ENCODE peak calls at places on chromosomes 13 and 19, in seven cellular contexts. R is thoracic aorta, V is RWPE1, M is ovary, O is dorsolateral prefrontal cortex, B is body of pancreas, L is AG04450. Z is an unnamed sample.

GRCh38 chr13:87538366-87539052 is 132.7 kb upstream of the SLITRK5 start:
- DNase-seq in R (no peak), V (no peak), M (no peak), O (no peak), B (no peak), L (no peak), Z (no peak)

GRCh38 chr13:113465241-113465640 is 12.0 kb upstream of the ADPRHL1 start:
- DNase-seq in R (no peak), V (no peak), M (no peak), O (no peak), B (no peak), L (no peak), Z (no peak)

GRCh38 chr13:45482571-45483173 is 17.9 kb downstream of the COG3 start:
- DNase-seq in R (no peak), V (peak), M (no peak), O (no peak), B (no peak), L (no peak), Z (no peak)

GRCh38 chr13:33140161-33140560 is 123.9 kb downstream of the KL start:
- DNase-seq in R (no peak), V (no peak), M (no peak), O (no peak), B (no peak), L (no peak), Z (no peak)

GRCh38 chr19:41936416-41936850 is 8.2 kb upstream of the ERFL start:
- DNase-seq in R (no peak), V (no peak), M (no peak), O (no peak), B (no peak), L (no peak), Z (no peak)

GRCh38 chr13:30403491-30403890 is 18.8 kb upstream of the UBE2L5 start:
- DNase-seq in R (no peak), V (no peak), M (no peak), O (no peak), B (no peak), L (no peak), Z (no peak)

GRCh38 chr19:38543807-38544568 is 73.8 kb downstream of the MAP4K1 start:
- DNase-seq in R (peak), V (peak), M (peak), O (peak), B (peak), L (peak), Z (no peak)

GRCh38 chr13:63435668-63436275 is 2020.1 kb upstream of the PCDH20 start:
- DNase-seq in R (no peak), V (peak), M (no peak), O (no peak), B (no peak), L (peak), Z (no peak)

GRCh38 chr13:46622918-46623256 is 69.9 kb downstream of the LRCH1 start:
- DNase-seq in R (no peak), V (no peak), M (peak), O (peak), B (peak), L (peak), Z (no peak)

GRCh38 chr13:36275190-36276002 is 22.2 kb downstream of the CCDC169 start:
- DNase-seq in R (no peak), V (peak), M (no peak), O (no peak), B (peak), L (peak), Z (no peak)

GRCh38 chr19:56118666-56119584 is 2.2 kb downstream of the ZNF787 start:
- DNase-seq in R (no peak), V (no peak), M (no peak), O (no peak), B (peak), L (no peak), Z (no peak)

GRCh38 chr13:46071590-46072249 is 19.2 kb upstream of the ZC3H13 start:
- DNase-seq in R (no peak), V (no peak), M (no peak), O (no peak), B (no peak), L (no peak), Z (no peak)

GRCh38 chr19:50723069-50723468 is at the start of gene CLEC11A:
- DNase-seq in R (no peak), V (no peak), M (peak), O (no peak), B (peak), L (peak), Z (no peak)

GRCh38 chr19:19042732-19043274 is 9.4 kb downstream of the ARMC6 start:
- DNase-seq in R (no peak), V (no peak), M (no peak), O (no peak), B (no peak), L (no peak), Z (no peak)

GRCh38 chr13:25901460-25902376 is 150.1 kb downstream of the SHISA2 start:
- DNase-seq in R (no peak), V (peak), M (no peak), O (no peak), B (no peak), L (no peak), Z (peak)

GRCh38 chr19:16034180-16034579 is 42.1 kb upstream of the TPM4 start:
- DNase-seq in R (no peak), V (no peak), M (no peak), O (no peak), B (no peak), L (no peak), Z (no peak)

GRCh38 chr13:62537593-62537992 is 1121.9 kb upstream of the PCDH20 start:
- DNase-seq in R (no peak), V (no peak), M (no peak), O (no peak), B (no peak), L (no peak), Z (no peak)

GRCh38 chr13:38763446-38764381 is 76.8 kb downstream of the FREM2 start:
- DNase-seq in R (no peak), V (peak), M (no peak), O (peak), B (peak), L (no peak), Z (no peak)

GRCh38 chr13:27353166-27353583 is 71.2 kb upstream of the GTF3A start:
- DNase-seq in R (no peak), V (no peak), M (no peak), O (no peak), B (no peak), L (peak), Z (no peak)

GRCh38 chr19:1860133-1860775 is 3.1 kb downstream of the KLF16 start:
- DNase-seq in R (no peak), V (no peak), M (peak), O (peak), B (peak), L (no peak), Z (peak)

GRCh38 chr19:1861599-1862031 is 1.8 kb downstream of the KLF16 start:
- DNase-seq in R (no peak), V (no peak), M (no peak), O (no peak), B (peak), L (no peak), Z (no peak)

GRCh38 chr19:1862424-1863307 is 713 bp downstream of the KLF16 start:
- DNase-seq in R (no peak), V (no peak), M (peak), O (no peak), B (peak), L (no peak), Z (peak)

GRCh38 chr19:1862068-1862423 is 1.3 kb downstream of the KLF16 start:
- DNase-seq in R (no peak), V (no peak), M (no peak), O (no peak), B (peak), L (no peak), Z (no peak)

DNA sequence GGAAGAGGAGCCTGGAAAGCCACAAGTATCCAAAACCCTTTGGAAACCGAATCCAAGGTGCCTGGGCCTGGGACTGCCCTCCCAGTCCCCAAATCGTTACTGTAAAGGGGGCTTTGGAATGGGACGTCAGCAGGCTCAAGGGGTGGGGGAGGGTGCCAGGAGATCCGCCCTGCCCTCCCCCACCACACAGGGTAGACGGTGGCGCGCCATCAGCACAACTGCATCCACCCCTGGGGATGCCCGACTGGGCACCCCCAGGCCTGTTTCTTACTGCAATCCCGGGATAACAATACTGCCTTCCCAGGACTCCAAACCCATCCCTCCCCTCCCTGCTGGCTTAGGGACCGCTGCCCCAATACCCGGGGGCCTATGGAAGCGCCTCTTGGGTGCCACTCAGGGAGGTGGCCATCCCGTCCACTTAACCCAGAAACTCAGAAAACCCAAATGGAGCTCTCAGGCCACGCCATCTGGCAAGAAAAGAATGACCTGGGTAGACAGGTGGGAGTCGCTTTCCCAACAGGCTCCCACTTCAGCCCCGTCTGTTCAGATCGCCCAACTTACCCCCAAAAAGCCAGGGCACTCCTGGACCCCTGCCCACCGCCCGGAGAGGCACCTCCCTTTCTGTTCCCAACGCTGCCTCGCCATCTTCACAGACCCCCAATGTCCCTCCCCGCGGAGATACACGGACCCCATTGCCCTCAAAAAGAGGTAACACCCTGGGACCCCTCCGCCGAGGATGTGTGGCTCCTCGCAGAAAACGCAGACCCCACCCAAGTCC is 2.4 kb downstream of the KLF16 start:
- DNase-seq in R (no peak), V (no peak), M (peak), O (no peak), B (peak), L (no peak), Z (no peak)
- H3K27ac ChIP-seq in R (no peak), V (peak), M (no peak), O (no peak), B (no peak), L (no peak), Z (peak)

DNA sequence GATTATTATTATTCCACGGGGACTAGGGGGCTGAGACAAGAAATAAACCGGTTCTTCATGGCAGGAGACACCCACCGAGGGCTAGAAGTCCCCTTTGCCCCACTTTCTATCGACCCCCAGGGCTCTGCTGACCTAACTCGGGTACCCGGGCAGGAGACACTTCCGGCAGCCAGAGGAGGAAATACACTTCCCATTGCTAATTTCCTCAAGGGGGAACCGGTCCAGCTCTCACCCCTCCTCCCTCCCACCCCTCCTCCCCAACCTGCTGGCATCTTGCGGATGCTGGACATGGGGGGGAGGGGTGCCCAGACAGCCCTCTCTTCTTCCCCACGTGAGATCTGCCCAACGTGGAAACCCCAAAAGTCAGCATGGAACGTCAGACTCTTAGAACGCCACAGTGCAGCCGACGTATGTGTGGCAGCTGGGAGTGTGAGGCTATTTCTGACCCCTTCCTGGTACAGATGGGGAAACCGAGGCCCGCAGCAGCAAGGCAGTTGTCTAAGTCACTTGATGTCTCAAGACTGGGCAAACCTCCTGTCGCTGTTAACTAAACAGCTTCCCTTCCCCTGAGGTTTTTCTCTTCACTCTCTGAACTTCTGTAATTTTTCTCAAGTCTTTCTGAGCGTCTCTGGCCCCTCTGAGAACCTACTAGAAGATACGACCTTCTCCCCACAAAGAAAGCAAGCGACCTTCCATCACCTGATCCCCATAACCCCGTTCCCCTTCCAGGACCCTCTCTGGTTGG is 3.6 kb downstream of the GPR4 start:
- DNase-seq in R (no peak), V (no peak), M (no peak), O (no peak), B (no peak), L (no peak), Z (no peak)
- H3K27ac ChIP-seq in R (no peak), V (no peak), M (no peak), O (peak), B (no peak), L (no peak), Z (no peak)

GRCh38 chr13:75365724-75366173 is 116.2 kb downstream of the TBC1D4 start:
- DNase-seq in R (no peak), V (peak), M (no peak), O (no peak), B (no peak), L (peak), Z (no peak)
- H3K27ac ChIP-seq in R (no peak), V (no peak), M (no peak), O (no peak), B (no peak), L (no peak), Z (no peak)

DNA sequence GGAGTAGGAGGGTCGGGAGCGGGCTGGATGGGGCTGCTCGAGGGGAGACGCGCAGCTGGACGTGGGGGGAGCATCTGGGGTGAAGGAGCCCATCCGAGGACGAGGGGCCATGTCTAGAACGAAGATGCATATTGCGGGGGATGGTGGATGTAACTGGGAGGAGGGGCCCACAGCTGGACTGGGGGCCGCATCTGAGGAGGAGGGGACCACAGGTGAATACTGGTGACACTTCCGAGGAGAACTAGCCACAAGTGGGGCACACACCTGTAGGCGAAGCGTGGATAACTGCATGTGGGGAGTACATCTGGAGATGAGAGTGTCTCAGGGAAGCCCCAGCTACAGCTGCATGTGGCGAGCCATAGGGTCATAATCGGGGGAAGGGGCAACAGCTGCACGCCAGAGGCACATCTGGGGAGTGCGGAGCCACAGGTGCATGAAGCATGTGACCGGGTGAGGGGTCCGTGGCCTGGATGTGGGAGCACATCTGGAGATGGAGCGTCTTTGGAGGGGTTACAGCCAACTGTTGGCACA is 402 bp downstream of the ZSWIM9 start:
- DNase-seq in R (no peak), V (no peak), M (no peak), O (no peak), B (no peak), L (no peak), Z (no peak)
- H3K27ac ChIP-seq in R (peak), V (peak), M (no peak), O (peak), B (peak), L (no peak), Z (peak)

GRCh38 chr19:10604460-10604980 is 17.4 kb upstream of the AP1M2 start:
- DNase-seq in R (no peak), V (no peak), M (no peak), O (no peak), B (peak), L (no peak), Z (no peak)
- H3K27ac ChIP-seq in R (peak), V (peak), M (peak), O (peak), B (peak), L (no peak), Z (peak)